ENCODE peak calls at places on chromosome 11, in five cellular contexts. T, F, J, C and Q are unnamed samples.

GRCh38 chr11:77602385-77603105 is 12.8 kb downstream of the AQP11 start:
- DNase-seq in T (no peak), F (no peak), J (peak), C (peak), Q (peak)

GRCh38 chr11:1307998-1308744 is 1.3 kb downstream of the TOLLIP start:
- DNase-seq in T (no peak), F (no peak), J (peak), C (no peak), Q (no peak)

GRCh38 chr11:59923813-59924212 is 14.4 kb upstream of the OOSP1 start:
- DNase-seq in T (no peak), F (no peak), J (no peak), C (peak), Q (no peak)

GRCh38 chr11:48033918-48034341 is 53.6 kb downstream of the PTPRJ start:
- DNase-seq in T (no peak), F (no peak), J (no peak), C (no peak), Q (no peak)

GRCh38 chr11:69442012-69442806 is 39.3 kb upstream of the LINC01488 start:
- DNase-seq in T (no peak), F (no peak), J (no peak), C (peak), Q (peak)

GRCh38 chr11:92702037-92702436 is 267.4 kb upstream of the MTNR1B start:
- DNase-seq in T (no peak), F (no peak), J (peak), C (no peak), Q (no peak)

GRCh38 chr11:94790771-94791180 is 22.6 kb downstream of the AMOTL1 start:
- DNase-seq in T (no peak), F (no peak), J (peak), C (no peak), Q (no peak)

GRCh38 chr11:117457835-117458234 is 130.2 kb downstream of the CEP164 start:
- DNase-seq in T (no peak), F (no peak), J (no peak), C (no peak), Q (no peak)

GRCh38 chr11:44361883-44362282 is 51.9 kb upstream of the ALX4 start:
- DNase-seq in T (no peak), F (no peak), J (no peak), C (no peak), Q (no peak)

GRCh38 chr11:82978422-82979099 is 77.0 kb downstream of the DDIAS start:
- DNase-seq in T (no peak), F (no peak), J (peak), C (peak), Q (no peak)

GRCh38 chr11:47148274-47148673 is 28.4 kb downstream of the ARFGAP2 start:
- DNase-seq in T (no peak), F (no peak), J (no peak), C (no peak), Q (no peak)

GRCh38 chr11:16252373-16252772 is 104.0 kb downstream of the SOX6 start:
- DNase-seq in T (peak), F (no peak), J (peak), C (peak), Q (no peak)

GRCh38 chr11:55607545-55607944 is at the start of gene OR4C11:
- DNase-seq in T (no peak), F (no peak), J (no peak), C (no peak), Q (no peak)

GRCh38 chr11:122468965-122469364 is 186.6 kb upstream of the UBASH3B start:
- DNase-seq in T (no peak), F (no peak), J (no peak), C (no peak), Q (no peak)

GRCh38 chr11:106311531-106312230 is 234.2 kb downstream of the AASDHPPT start:
- DNase-seq in T (no peak), F (no peak), J (no peak), C (no peak), Q (peak)
- H3K14ac ChIP-seq in T (no peak), F (no peak), J (no peak), C (no peak), Q (no peak)

DNA sequence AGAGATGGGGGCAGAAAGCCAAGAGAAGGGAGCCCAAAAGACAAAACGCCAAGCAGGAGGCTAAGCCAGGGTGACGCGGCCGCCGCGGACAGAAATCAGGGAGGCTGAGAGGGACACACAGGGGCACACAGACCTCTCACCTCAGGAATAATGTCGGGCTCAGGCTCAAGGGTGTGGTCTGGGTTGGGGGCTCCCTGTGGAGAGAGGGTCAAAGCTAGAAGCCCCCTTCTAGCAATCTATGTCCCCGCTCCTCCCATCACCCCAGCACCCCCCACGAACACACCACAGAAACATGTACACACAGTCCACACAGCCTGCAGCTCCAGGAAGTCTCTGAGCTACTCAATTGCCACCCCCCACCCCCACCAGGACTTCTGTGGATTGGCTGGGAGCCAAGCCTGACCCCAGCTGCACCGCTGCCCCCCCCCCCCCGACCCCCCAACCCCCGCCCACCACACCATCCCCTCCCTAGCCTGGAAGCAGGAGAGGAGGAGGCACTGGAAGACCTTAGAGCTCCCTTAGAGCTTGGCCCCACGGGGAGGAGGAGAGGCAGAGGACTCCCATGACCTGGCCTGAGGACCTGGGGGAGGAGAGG is 6.9 kb downstream of the BCL9L start:
- DNase-seq in T (no peak), F (no peak), J (peak), C (no peak), Q (no peak)
- H3K14ac ChIP-seq in T (peak), F (peak), J (peak), C (no peak), Q (peak)

GRCh38 chr11:134521452-134522289 is 109.6 kb upstream of the B3GAT1 start:
- DNase-seq in T (no peak), F (no peak), J (no peak), C (no peak), Q (no peak)
- H3K14ac ChIP-seq in T (no peak), F (no peak), J (no peak), C (no peak), Q (no peak)

DNA sequence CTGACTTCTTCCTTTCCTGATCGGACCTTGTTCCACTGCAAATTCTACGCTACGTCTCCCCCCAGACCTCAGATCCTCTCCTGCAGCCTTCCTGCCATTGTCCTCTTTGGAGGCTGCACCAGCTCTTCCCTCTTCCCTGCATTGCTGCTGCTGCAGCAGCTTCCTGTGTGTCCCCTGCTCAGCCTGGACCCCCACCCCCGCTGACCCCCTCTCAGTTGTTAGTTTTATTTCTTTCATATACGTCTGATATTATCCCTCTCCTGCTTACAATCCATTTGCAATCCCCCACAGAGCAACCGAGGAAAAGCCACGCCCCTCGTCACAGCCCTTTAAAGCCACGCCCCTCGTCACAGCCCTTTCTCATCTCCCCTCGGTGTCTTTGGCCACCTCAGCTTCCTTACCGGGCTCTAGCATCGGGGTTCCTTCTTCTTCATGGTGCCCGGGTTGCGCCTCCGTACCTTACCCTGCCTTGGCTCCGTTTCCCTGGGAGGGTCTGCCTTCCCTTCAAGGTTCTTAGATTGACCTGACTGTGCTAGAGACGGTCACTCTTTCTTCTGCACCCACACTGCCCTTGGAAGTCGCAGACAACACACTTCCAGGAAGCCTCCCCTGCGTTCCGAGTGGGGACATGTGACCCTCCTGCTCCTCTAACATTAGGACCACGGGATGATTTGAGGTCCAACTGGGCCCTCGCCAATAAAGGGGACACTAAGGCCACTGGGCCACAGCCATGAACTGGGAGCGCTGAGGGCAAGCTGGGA is 4.8 kb downstream of the MRGPRG start:
- DNase-seq in T (no peak), F (no peak), J (no peak), C (no peak), Q (no peak)
- H3K14ac ChIP-seq in T (no peak), F (peak), J (no peak), C (no peak), Q (no peak)

DNA sequence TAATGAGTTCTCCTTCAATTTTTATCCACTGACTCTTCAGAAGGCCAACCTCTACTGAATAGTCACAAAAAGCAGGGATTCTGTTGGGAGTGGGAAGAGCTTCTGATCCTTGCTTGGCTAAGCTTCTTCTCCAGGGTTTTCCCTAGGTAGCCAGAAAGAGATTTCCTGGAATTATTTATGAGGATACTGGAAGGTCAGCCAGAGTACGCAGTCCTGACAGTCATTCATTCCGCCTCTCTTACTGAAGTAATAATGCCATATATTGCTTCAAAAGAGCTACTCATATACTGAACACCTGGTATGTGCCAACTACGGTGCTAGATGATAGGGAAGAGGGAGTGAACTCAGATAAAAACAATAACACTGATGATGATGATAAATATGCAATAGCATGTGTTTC is 116.1 kb downstream of the CCDC34 start:
- DNase-seq in T (no peak), F (no peak), J (no peak), C (no peak), Q (no peak)
- H3K14ac ChIP-seq in T (no peak), F (no peak), J (no peak), C (no peak), Q (no peak)

DNA sequence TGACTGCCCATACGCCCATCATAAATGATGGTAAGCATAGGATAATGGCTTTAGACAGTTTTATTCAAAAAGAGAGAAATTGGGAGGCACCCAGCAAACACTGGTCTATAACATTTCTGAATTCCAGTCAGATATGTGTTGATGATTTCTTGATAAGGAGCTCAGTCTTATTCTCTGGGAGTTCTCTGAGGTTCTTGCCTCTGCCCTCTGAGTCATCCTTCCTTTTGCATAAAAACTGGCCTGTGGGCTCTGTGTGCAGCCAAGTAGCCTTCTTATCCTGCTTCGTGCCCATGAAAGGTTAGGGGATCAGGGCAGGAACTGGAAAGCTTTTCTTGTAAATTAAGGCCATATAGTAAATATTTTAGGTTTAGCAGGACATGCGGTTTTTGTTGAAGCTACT is 48.9 kb downstream of the FAR1 start:
- DNase-seq in T (no peak), F (no peak), J (peak), C (peak), Q (peak)
- H3K14ac ChIP-seq in T (no peak), F (no peak), J (no peak), C (no peak), Q (no peak)

DNA sequence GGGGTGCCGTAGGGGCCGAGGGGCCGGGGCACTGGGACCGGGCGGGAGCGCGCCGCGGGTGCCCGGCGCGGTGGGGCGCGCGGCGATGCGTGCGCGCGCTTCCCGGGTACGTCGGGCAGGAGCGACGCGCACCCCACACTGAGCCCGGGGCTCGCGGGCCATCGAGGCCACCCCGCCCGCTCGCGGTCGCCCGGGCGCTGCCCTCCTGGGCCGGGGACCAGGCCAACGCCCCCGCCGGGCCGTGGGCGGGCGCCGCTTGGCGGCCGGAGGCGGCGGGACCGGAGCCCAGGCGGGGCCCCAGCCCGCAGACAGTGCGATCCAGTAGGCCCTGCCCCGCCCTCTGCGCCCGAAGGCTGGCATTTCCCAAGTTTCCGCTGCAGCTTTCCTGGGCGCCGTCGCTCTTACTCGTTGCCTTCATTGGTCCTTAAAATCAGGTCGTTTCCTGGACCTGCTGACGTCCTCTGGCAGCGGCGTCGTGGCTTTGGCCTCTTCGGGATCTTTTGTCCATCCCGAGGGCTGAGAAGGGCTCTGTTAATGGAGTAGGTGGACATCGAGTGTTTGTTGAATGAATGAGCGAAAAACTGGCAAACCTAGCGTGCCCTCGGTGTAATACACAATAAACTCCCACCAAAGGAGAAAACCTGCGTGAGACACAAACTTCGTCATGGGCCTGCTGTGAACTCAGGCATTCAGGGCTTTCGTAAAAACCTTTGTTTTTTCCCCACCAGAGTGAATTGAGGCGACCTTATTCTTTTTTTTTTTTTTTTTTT is 638 bp downstream of the PARVA start:
- DNase-seq in T (peak), F (peak), J (peak), C (peak), Q (peak)
- H3K14ac ChIP-seq in T (peak), F (peak), J (peak), C (peak), Q (peak)

GRCh38 chr11:118715837-118716260 is 36.4 kb upstream of the TREH start:
- DNase-seq in T (peak), F (no peak), J (no peak), C (no peak), Q (peak)

GRCh38 chr11:118714816-118715215 is 35.4 kb upstream of the TREH start:
- DNase-seq in T (no peak), F (no peak), J (no peak), C (no peak), Q (no peak)

DNA sequence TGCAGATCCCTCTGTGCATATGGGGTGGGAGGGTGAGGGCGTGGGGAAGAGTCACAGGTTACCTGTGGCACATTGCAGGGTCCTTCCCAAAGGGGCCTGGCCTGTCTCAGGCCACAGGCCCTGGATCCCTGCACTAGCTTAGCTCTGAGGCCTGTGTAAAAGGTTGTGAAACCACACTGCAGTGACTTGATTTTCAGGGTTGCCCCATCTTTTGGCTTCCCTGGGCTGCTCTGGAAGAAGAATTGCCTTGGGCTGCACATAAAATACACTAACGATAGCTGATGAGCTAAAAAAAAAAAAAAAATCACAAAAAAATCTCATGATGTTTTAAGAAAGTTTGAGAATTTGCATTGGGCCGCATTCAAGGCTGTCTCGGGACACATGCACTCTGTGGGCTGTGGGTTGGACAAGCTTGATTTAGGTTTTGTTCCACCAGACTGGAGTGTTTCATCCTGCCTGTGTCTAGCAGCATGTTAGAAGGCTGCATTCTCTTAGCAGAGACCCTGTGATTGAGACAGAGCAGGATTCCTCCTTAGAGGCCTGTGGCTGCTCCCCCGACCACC is 35.9 kb upstream of the TREH start:
- DNase-seq in T (no peak), F (no peak), J (no peak), C (peak), Q (no peak)
- H3K14ac ChIP-seq in T (peak), F (no peak), J (no peak), C (no peak), Q (peak)

DNA sequence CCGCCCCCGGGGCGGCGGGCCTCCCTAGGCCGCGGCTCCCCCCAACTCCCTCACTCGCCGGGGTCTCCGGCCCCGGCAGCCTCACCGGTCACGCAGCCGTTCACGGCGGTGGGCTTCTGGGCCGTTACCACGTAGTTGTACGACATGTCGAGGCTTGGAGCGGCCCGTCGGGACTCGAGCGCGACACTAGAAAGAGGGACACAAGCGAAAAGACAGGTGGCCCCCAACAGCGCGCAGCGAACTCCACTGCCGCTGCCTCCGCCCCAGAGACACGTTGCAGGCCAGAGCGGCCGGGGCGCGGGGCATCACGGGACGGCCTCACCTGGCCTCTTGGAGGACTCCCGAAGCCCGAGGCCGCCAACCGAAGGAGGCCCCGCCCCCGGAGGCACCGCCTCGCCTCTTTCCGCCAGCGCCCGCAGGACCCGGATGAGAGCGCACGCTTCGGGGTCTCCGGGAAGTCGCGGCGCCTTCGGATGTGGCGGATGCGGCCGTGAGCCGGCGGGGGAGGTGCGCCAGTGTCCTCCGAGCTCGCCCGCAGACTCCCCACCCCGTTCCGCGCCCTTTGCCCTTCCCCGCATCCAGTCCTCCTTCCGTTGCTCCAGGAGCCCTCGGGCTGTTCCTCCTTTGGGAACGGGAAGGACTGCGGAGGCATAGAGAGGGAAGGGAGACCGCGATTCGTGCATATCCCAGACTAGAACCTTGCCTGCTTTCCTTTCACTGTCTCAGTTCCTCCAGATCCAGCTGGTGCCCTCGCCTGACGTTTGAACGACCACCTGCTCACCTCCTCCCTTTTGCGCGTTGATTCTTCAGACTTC is at the start of the genes DDB1 and TKFC:
- DNase-seq in T (peak), F (peak), J (peak), C (peak), Q (peak)
- H3K14ac ChIP-seq in T (peak), F (peak), J (peak), C (no peak), Q (peak)

DNA sequence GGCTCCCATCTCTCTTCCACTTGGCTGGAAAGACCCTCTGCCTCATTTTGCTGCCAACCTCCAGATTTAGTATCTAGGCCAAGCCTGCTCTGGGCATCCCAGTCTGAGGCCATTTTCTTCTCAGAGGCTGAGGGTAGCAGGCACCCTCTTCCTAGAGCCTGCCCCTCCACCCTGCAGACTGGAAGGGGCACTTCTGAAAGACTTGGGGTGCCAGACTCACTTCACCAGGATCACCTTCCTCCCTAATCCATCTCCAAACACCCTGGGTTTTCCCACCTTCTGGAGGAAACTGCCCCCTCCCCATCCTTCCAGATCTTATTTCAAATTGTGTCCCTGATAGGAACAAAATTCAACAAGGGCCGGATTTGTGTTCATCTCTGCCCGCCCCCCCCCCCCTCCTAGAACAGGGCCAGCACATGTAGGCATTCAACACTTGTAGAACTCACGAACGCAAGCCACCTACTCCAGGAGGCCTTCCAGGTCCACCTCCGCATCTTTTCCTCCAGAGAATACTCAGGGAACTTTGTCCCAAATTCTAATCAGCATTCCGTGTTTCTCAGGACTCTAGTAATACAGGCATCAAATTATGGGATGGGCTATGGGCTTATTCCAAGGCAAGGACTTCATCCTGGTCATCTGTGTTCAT is 785 bp downstream of the UBE2L6 start:
- DNase-seq in T (no peak), F (no peak), J (no peak), C (no peak), Q (peak)
- H3K14ac ChIP-seq in T (peak), F (no peak), J (peak), C (no peak), Q (no peak)